ENCODE peak calls at places on chromosome 13, in seven cellular contexts. G, O, V, Q, H, P and M are unnamed samples.

GRCh38 chr13:106109391-106109791 is 426.1 kb downstream of the EFNB2 start:
- DNase-seq in G (no peak), O (no peak), V (no peak), Q (no peak), H (no peak), P (no peak), M (peak; percentile 59)

GRCh38 chr13:102548811-102549210 is 48.0 kb upstream of the TPP2 start:
- DNase-seq in G (no peak), O (no peak), V (no peak), Q (no peak), H (no peak), P (no peak), M (no peak)

GRCh38 chr13:95787356-95788099 is 110.6 kb downstream of the DNAJC3 start:
- DNase-seq in G (no peak), O (peak; percentile 70), V (no peak), Q (no peak), H (no peak), P (no peak), M (no peak)

GRCh38 chr13:31742102-31742695 is 2.9 kb downstream of the RXFP2 start:
- DNase-seq in G (peak; percentile 78), O (peak; percentile 81), V (peak; percentile 64), Q (peak; percentile 81), H (peak; percentile 46), P (peak; percentile 70), M (peak; percentile 55)

GRCh38 chr13:59458908-59459579 is 704.7 kb downstream of the DIAPH3 start:
- DNase-seq in G (no peak), O (peak; percentile 41), V (no peak), Q (no peak), H (no peak), P (no peak), M (peak; percentile 79)

GRCh38 chr13:100458673-100459072 is 129.9 kb downstream of the GGACT start:
- DNase-seq in G (no peak), O (no peak), V (no peak), Q (no peak), H (no peak), P (no peak), M (no peak)

GRCh38 chr13:39918837-39919236 is 263.4 kb downstream of the COG6 start:
- DNase-seq in G (no peak), O (peak; percentile 55), V (no peak), Q (no peak), H (no peak), P (no peak), M (no peak)

GRCh38 chr13:41492432-41493267 is 35.3 kb downstream of the RGCC start:
- DNase-seq in G (no peak), O (no peak), V (no peak), Q (no peak), H (no peak), P (no peak), M (no peak)

GRCh38 chr13:75139291-75139690 is 342.7 kb downstream of the TBC1D4 start:
- DNase-seq in G (no peak), O (no peak), V (no peak), Q (no peak), H (no peak), P (no peak), M (no peak)

GRCh38 chr13:112900691-112901091 is 68.3 kb upstream of the MCF2L start:
- DNase-seq in G (no peak), O (no peak), V (no peak), Q (no peak), H (no peak), P (peak; percentile 49), M (no peak)

GRCh38 chr13:93767917-93768422 is 541.4 kb downstream of the GPC6 start:
- DNase-seq in G (no peak), O (no peak), V (no peak), Q (no peak), H (no peak), P (no peak), M (no peak)

GRCh38 chr13:113542751-113543424 is 41.7 kb upstream of the TFDP1 start:
- DNase-seq in G (no peak), O (no peak), V (no peak), Q (no peak), H (no peak), P (no peak), M (no peak)

GRCh38 chr13:32309812-32310706 is 5.1 kb downstream of the ZAR1L start:
- DNase-seq in G (peak; percentile 16), O (peak; percentile 76), V (no peak), Q (no peak), H (no peak), P (no peak), M (peak; percentile 43)

GRCh38 chr13:111950697-111951096 is 116.3 kb upstream of the SOX1 start:
- DNase-seq in G (no peak), O (no peak), V (no peak), Q (no peak), H (no peak), P (no peak), M (no peak)

GRCh38 chr13:86757236-86757978 is 913.8 kb upstream of the SLITRK5 start:
- DNase-seq in G (no peak), O (no peak), V (no peak), Q (no peak), H (no peak), P (no peak), M (no peak)

GRCh38 chr13:27967203-27967735 is 1.8 kb downstream of the CDX2 start:
- DNase-seq in G (no peak), O (no peak), V (no peak), Q (no peak), H (no peak), P (no peak), M (no peak)

GRCh38 chr13:22050951-22051563 is 380.2 kb downstream of the FGF9 start:
- DNase-seq in G (no peak), O (no peak), V (no peak), Q (no peak), H (no peak), P (no peak), M (no peak)

GRCh38 chr13:46057251-46058015 is 4.9 kb upstream of the ZC3H13 start:
- DNase-seq in G (no peak), O (peak; percentile 45), V (no peak), Q (no peak), H (no peak), P (no peak), M (peak; percentile 27)

GRCh38 chr13:114110091-114110829 is 22.2 kb downstream of the RASA3 start:
- DNase-seq in G (peak; percentile 52), O (peak; percentile 50), V (no peak), Q (no peak), H (peak; percentile 72), P (peak; percentile 47), M (no peak)

GRCh38 chr13:48591889-48592725 is 59.2 kb upstream of the RCBTB2 start:
- DNase-seq in G (no peak), O (no peak), V (no peak), Q (no peak), H (no peak), P (no peak), M (no peak)

GRCh38 chr13:113845723-113846638 is 17.9 kb downstream of the GAS6 start:
- DNase-seq in G (no peak), O (no peak), V (no peak), Q (no peak), H (no peak), P (peak; percentile 24), M (no peak)

GRCh38 chr13:36919833-36920611 is at the start of gene SMAD9:
- DNase-seq in G (peak; percentile 91), O (peak; percentile 63), V (peak; percentile 53), Q (peak; percentile 90), H (no peak), P (peak; percentile 88), M (peak; percentile 48)

GRCh38 chr13:27406178-27406939 is 18.1 kb upstream of the GTF3A start:
- DNase-seq in G (peak; percentile 30), O (peak; percentile 52), V (no peak), Q (no peak), H (peak; percentile 12), P (no peak), M (peak; percentile 19)

DNA sequence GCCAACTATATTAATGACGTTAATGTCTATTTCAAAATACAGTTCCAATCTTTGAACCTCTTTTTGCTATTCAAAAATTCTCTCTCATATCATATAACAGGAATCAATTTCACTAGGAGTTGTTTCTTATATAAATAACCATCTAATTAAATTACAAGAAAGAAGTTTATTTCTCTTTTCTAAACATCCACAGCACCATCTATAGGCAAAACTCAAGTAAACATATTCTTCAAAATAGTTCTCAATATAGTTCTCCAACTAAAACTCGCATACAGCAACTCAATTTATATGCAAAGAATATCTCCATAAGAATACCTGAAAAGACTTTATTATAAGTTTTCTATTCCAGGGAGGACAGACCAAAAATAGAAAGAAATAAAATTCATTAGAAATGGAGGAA is 65.6 kb downstream of the RBM26 start:
- DNase-seq in G (no peak), O (no peak), V (no peak), Q (no peak), H (no peak), P (no peak), M (no peak)
- TF ChIP-seq CTCF in G (no peak), O (no peak), V (peak; percentile 9), Q (no peak), H (no peak), P (no peak), M (no peak)

GRCh38 chr13:73598021-73598712 is 536.0 kb downstream of the KLF12 start:
- DNase-seq in G (no peak), O (peak; percentile 41), V (no peak), Q (no peak), H (no peak), P (no peak), M (peak; percentile 65)
- TF ChIP-seq CTCF in G (no peak), O (no peak), V (no peak), Q (no peak), H (no peak), P (no peak), M (no peak)

GRCh38 chr13:73894995-73895571 is 239.1 kb downstream of the KLF12 start:
- DNase-seq in G (no peak), O (no peak), V (no peak), Q (no peak), H (no peak), P (no peak), M (no peak)

GRCh38 chr13:73893833-73894232 is 240.4 kb downstream of the KLF12 start:
- DNase-seq in G (no peak), O (no peak), V (no peak), Q (no peak), H (no peak), P (no peak), M (no peak)

GRCh38 chr13:73891805-73892204 is 242.4 kb downstream of the KLF12 start:
- DNase-seq in G (no peak), O (no peak), V (no peak), Q (no peak), H (no peak), P (no peak), M (no peak)
- TF ChIP-seq CTCF in G (no peak), O (no peak), V (no peak), Q (no peak), H (no peak), P (no peak), M (no peak)

GRCh38 chr13:49683489-49683888 is 7.8 kb downstream of the EBPL start:
- DNase-seq in G (no peak), O (no peak), V (no peak), Q (no peak), H (no peak), P (no peak), M (no peak)

GRCh38 chr13:49678172-49678914 is 12.9 kb downstream of the EBPL start:
- DNase-seq in G (no peak), O (no peak), V (no peak), Q (no peak), H (no peak), P (no peak), M (no peak)

GRCh38 chr13:49676581-49677298 is 14.5 kb downstream of the EBPL start:
- DNase-seq in G (no peak), O (no peak), V (no peak), Q (no peak), H (no peak), P (no peak), M (no peak)

GRCh38 chr13:49679244-49679643 is 12.0 kb downstream of the EBPL start:
- DNase-seq in G (no peak), O (no peak), V (no peak), Q (no peak), H (no peak), P (no peak), M (peak; percentile 16)

GRCh38 chr13:49681837-49682236 is 9.4 kb downstream of the EBPL start:
- DNase-seq in G (no peak), O (peak; percentile 46), V (no peak), Q (no peak), H (no peak), P (no peak), M (peak; percentile 9)
- TF ChIP-seq CTCF in G (no peak), O (no peak), V (no peak), Q (no peak), H (no peak), P (no peak), M (no peak)